ENCODE peak calls at places on chromosomes 12 and 14, in six cellular contexts. A, Z, T, P, E and J are unnamed samples.

GRCh38 chr14:24139272-24139934 is 2.0 kb downstream of the EMC9 start:
- DNase-seq in E (no peak), Z (no peak), T (no peak), A (peak), P (no peak), J (no peak)

GRCh38 chr14:55446833-55447232 is 6.4 kb upstream of the TBPL2 start:
- DNase-seq in T (no peak), E (peak), P (no peak), A (no peak), Z (no peak), J (peak)

GRCh38 chr14:105858676-105859025 is 332.3 kb downstream of the TMEM121 start:
- DNase-seq in A (no peak), E (no peak), Z (peak), P (peak), T (peak), J (no peak)

GRCh38 chr14:96792003-96792402 is 5.2 kb upstream of the VRK1 start:
- DNase-seq in E (peak), P (no peak), Z (no peak), T (no peak), A (no peak), J (no peak)

GRCh38 chr12:20434993-20435392 is 66.7 kb downstream of the PDE3A start:
- DNase-seq in E (peak), Z (no peak), A (no peak), T (no peak), P (no peak), J (no peak)

GRCh38 chr14:70333703-70334102 is 25.8 kb downstream of the COX16 start:
- DNase-seq in P (no peak), T (no peak), E (no peak), A (no peak), Z (no peak), J (no peak)

GRCh38 chr12:53064613-53065415 is 14.4 kb downstream of the SPRYD3 start:
- DNase-seq in Z (no peak), A (no peak), E (peak), T (no peak), P (no peak), J (peak)

GRCh38 chr14:77903233-77903632 is 103.3 kb downstream of the ADCK1 start:
- DNase-seq in P (no peak), A (no peak), E (no peak), Z (no peak), T (no peak), J (peak)

GRCh38 chr14:88551936-88552565 is 2.8 kb downstream of the PTPN21 start:
- DNase-seq in E (peak), A (no peak), P (no peak), T (peak), Z (peak), J (no peak)

DNA sequence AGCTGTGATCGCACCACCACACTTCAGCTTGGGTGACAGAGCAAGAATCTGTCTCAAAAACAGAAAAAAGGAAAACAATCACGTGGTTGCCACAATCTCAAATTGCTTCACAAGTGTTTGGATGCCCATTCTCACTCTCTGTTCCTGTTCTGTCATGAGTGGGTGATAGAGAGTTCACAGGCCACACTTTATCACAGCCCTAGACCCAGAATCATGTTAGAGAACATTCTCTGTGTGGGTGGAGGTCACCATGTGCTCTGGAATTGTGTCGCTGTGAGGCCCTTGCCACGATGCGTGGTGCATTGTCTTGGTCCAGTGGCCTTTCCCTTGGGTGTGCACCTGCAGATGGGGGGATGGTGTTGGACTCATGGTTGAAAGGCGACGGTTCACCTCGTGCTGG is 91.7 kb downstream of the SLC24A4 start:
- DNase-seq in A (no peak), P (no peak), E (no peak), T (no peak), Z (no peak), J (no peak)
- H3K4me3 ChIP-seq in A (no peak), P (no peak), E (no peak), T (no peak), Z (no peak), J (no peak)

DNA sequence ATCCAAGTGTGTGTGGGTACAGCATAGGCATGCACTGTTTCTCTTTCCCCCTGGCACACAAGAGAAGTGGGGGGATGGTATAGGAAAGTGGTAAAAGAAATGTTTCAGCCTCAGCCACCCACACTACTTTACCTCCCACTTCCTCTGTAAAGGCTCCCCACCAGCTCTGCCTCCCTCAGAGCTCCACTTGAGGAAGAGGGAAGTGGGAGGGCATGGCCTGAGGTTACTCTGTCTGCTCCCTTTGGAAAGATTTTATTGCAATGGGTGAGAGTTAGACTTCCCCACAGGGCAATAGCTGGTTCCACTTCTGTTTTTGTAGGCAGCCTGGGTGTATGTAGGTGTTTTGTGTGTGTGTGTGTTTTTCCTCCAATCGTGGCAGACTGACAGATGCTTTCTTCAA is 145.3 kb downstream of the SSPN start:
- DNase-seq in A (no peak), Z (no peak), P (no peak), T (no peak), E (peak), J (no peak)
- TF ChIP-seq CTCF in A (no peak), Z (no peak), P (no peak), T (no peak), E (no peak), J (no peak)

GRCh38 chr12:12807970-12808702 is 5.0 kb upstream of the DDX47 start:
- DNase-seq in T (no peak), P (peak), Z (no peak), A (no peak), E (no peak), J (peak)
- H3K4me3 ChIP-seq in T (no peak), P (peak), Z (no peak), A (no peak), E (no peak), J (peak)

GRCh38 chr12:13210543-13211190 is 14.1 kb downstream of the EMP1 start:
- DNase-seq in Z (no peak), P (no peak), A (no peak), T (no peak), E (no peak), J (peak)
- TF ChIP-seq CTCF in Z (no peak), P (no peak), A (no peak), T (no peak), E (no peak), J (no peak)

GRCh38 chr12:16880864-16881285 is 274.9 kb upstream of the LMO3 start:
- DNase-seq in P (no peak), E (no peak), A (no peak), T (peak), Z (no peak), J (no peak)
- H3K4me3 ChIP-seq in P (no peak), E (no peak), A (peak), T (no peak), Z (no peak), J (no peak)

GRCh38 chr12:116734156-116734768 is 3.6 kb downstream of the SPRING1 start:
- DNase-seq in T (no peak), P (no peak), E (no peak), Z (no peak), A (no peak), J (no peak)

GRCh38 chr12:116727902-116728301 is 10.0 kb downstream of the SPRING1 start:
- DNase-seq in Z (no peak), P (no peak), A (no peak), T (no peak), E (no peak), J (no peak)

GRCh38 chr12:116735084-116735483 is 2.8 kb downstream of the SPRING1 start:
- DNase-seq in P (no peak), Z (no peak), E (no peak), T (no peak), A (no peak), J (no peak)

GRCh38 chr12:116735951-116736599 is 1.8 kb downstream of the SPRING1 start:
- DNase-seq in A (no peak), E (no peak), Z (no peak), T (peak), P (no peak), J (no peak)

DNA sequence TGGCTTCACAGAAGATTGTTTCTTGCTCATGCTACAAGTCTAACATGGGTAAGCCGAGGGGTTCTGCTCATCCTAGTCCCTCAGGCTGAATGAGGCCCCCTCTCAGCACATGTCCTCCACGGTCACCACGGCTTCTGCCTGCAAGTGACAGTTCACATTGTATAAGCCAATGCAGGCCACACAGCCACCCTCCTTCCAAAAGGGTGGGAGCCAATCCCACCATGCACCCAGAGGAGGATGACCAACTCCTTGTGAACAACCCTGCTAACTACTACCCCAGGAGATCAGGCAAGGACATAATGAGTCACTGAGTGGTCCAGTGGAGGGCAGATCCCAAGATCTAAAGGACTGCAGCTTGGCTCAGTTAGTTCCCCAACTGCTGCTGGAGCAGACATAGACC is 6.1 kb downstream of the SPRING1 start:
- DNase-seq in T (no peak), E (no peak), Z (no peak), P (no peak), A (no peak), J (no peak)
- TF ChIP-seq CTCF in T (no peak), E (no peak), Z (no peak), P (no peak), A (no peak), J (no peak)